ENCODE peak calls at places on chromosome 16, in eight cellular contexts. A, D, I, S, B, N, G and Z are unnamed samples.

GRCh38 chr16:64250866-64251265 is 871.0 kb downstream of the CDH11 start:
- DNase-seq in S (no peak), G (no peak), B (no peak), I (no peak), D (no peak), A (no peak), N (no peak), Z (no peak)

GRCh38 chr16:83588070-83588469 is 219.7 kb upstream of the HSBP1 start:
- DNase-seq in A (no peak), S (no peak), N (no peak), D (no peak), I (no peak), G (no peak), B (no peak), Z (no peak)

GRCh38 chr16:84303023-84303422 is 8.3 kb downstream of the WFDC1 start:
- DNase-seq in B (no peak), A (no peak), S (no peak), N (no peak), D (no peak), G (no peak), I (no peak), Z (no peak)

GRCh38 chr16:13471036-13471435 is 448.9 kb upstream of the ERCC4 start:
- DNase-seq in D (no peak), B (no peak), A (no peak), S (no peak), G (no peak), N (no peak), I (no peak), Z (peak; percentile 62)

GRCh38 chr16:82460761-82461160 is 166.0 kb upstream of the CDH13 start:
- DNase-seq in B (no peak), A (no peak), G (no peak), N (no peak), D (no peak), S (no peak), I (no peak), Z (peak; percentile 11)

GRCh38 chr16:76932541-76933211 is 258.3 kb upstream of the MON1B start:
- DNase-seq in G (no peak), S (no peak), A (no peak), I (no peak), N (no peak), D (no peak), B (no peak), Z (no peak)

GRCh38 chr16:88292007-88292940 is 90.5 kb upstream of the ZNF469 start:
- DNase-seq in D (no peak), S (no peak), N (no peak), I (no peak), B (no peak), A (no peak), G (no peak), Z (no peak)

GRCh38 chr16:10514369-10515055 is 65.9 kb downstream of the EMP2 start:
- DNase-seq in B (no peak), I (peak; percentile 58), A (no peak), S (peak; percentile 37), N (peak; percentile 48), G (no peak), D (peak; percentile 43), Z (no peak)

GRCh38 chr16:26530584-26531289 is 536.0 kb upstream of the C16orf82 start:
- DNase-seq in S (no peak), D (no peak), B (no peak), A (no peak), N (no peak), I (no peak), G (no peak), Z (no peak)

GRCh38 chr16:6665126-6665525 is 667.5 kb upstream of the RBFOX1 start:
- DNase-seq in D (no peak), B (no peak), I (no peak), S (no peak), A (no peak), N (no peak), G (no peak), Z (no peak)

GRCh38 chr16:60645541-60645940 is 1390.7 kb downstream of the CDH8 start:
- DNase-seq in I (no peak), G (no peak), D (no peak), A (no peak), N (no peak), B (no peak), S (no peak), Z (no peak)

GRCh38 chr16:56643833-56644232 is 5.4 kb downstream of the MT1A start:
- DNase-seq in A (no peak), D (no peak), I (no peak), N (no peak), G (no peak), B (no peak), S (no peak), Z (no peak)

GRCh38 chr16:21222495-21223337 is 10.8 kb upstream of the ANKS4B start:
- DNase-seq in I (peak; percentile 51), G (no peak), D (no peak), S (no peak), N (no peak), B (no peak), A (no peak), Z (no peak)

GRCh38 chr16:21159281-21159951 is 942 bp downstream of the LDAF1 start:
- DNase-seq in N (no peak), B (peak; percentile 13), A (no peak), S (no peak), I (peak; percentile 60), G (no peak), D (no peak), Z (peak; percentile 73)

GRCh38 chr16:89880477-89881367 is 7.3 kb downstream of the TCF25 start:
- DNase-seq in A (no peak), S (no peak), N (no peak), I (no peak), G (no peak), D (peak; percentile 60), B (no peak), Z (peak; percentile 38)